ENCODE peak calls at places on chromosome 7, in seven cellular contexts. W is activated CD4-positive, alpha-beta T cell treated with anti-CD3 and anti-CD28 coated beads, Interleukin-2, amount 50 U/mL, for 24 hours; Y is GM10248; H is HFFc6; C is mesenteric fat pad; S is H54; M is AG04450. O is an unnamed sample.

GRCh38 chr7:158076656-158077055 is 511.0 kb downstream of the PTPRN2 start:
- DNase-seq in C (peak; percentile 81), S (no peak), H (no peak), M (no peak), Y (no peak), W (no peak), O (no peak)

GRCh38 chr7:27631411-27631810 is 31.3 kb downstream of the HIBADH start:
- DNase-seq in C (no peak), M (no peak), H (no peak), W (no peak), S (no peak), Y (no peak), O (no peak)

GRCh38 chr7:112430649-112431048 is 19.6 kb upstream of the IFRD1 start:
- DNase-seq in C (no peak), H (no peak), Y (no peak), W (no peak), M (no peak), S (no peak), O (no peak)

GRCh38 chr7:152887191-152887590 is 127.6 kb downstream of the ACTR3B start:
- DNase-seq in M (no peak), W (no peak), C (peak; percentile 71), S (no peak), H (no peak), Y (no peak), O (no peak)

GRCh38 chr7:118072893-118073674 is 110.9 kb upstream of the LSM8 start:
- DNase-seq in W (no peak), S (no peak), C (no peak), M (no peak), H (no peak), Y (no peak), O (no peak)

GRCh38 chr7:81659697-81660395 is 110.0 kb downstream of the HGF start:
- DNase-seq in S (no peak), H (no peak), C (no peak), M (no peak), W (no peak), Y (no peak), O (no peak)

GRCh38 chr7:158029431-158029938 is 558.1 kb downstream of the PTPRN2 start:
- DNase-seq in C (peak; percentile 37), Y (no peak), S (no peak), M (no peak), H (no peak), W (no peak), O (no peak)

GRCh38 chr7:157073949-157074624 is 63.6 kb upstream of the MNX1 start:
- DNase-seq in S (no peak), M (no peak), W (no peak), H (no peak), Y (no peak), C (no peak), O (peak; percentile 60)

GRCh38 chr7:32462966-32463365 is 27.2 kb downstream of the LSM5 start:
- DNase-seq in M (no peak), C (no peak), Y (no peak), W (no peak), H (no peak), S (no peak), O (no peak)

GRCh38 chr7:22377690-22378089 is 20.7 kb upstream of the RAPGEF5 start:
- DNase-seq in C (no peak), S (no peak), W (no peak), H (no peak), M (no peak), Y (no peak), O (no peak)

GRCh38 chr7:35854311-35854710 is 53.5 kb downstream of the SEPTIN7 start:
- DNase-seq in W (no peak), C (no peak), Y (no peak), H (no peak), S (no peak), M (no peak), O (no peak)

O was measured in coronary artery.